ENCODE peak calls at places on chromosomes 11 and 22, in five cellular contexts. C, V, X, R and B are unnamed samples.

GRCh38 chr11:120499859-120500258 is 11.7 kb upstream of the GRIK4 start:
- DNase-seq in C (no peak), V (no peak), X (no peak), R (no peak), B (no peak)

GRCh38 chr11:111327908-111328624 is 29.7 kb downstream of the POU2AF3 start:
- DNase-seq in C (no peak), V (no peak), X (no peak), R (no peak), B (no peak)

GRCh38 chr11:67261942-67262681 is 4.2 kb upstream of the GRK2 start:
- DNase-seq in C (no peak), V (no peak), X (no peak), R (no peak), B (no peak)

GRCh38 chr11:34342008-34342533 is 15.7 kb downstream of the ABTB2 start:
- DNase-seq in C (no peak), V (no peak), X (no peak), R (no peak), B (no peak)

GRCh38 chr11:128610765-128611617 is 23.6 kb upstream of the ETS1 start:
- DNase-seq in C (no peak), V (peak; percentile 79), X (no peak), R (no peak), B (no peak)

GRCh38 chr11:72824020-72824419 is 9.8 kb downstream of the ATG16L2 start:
- DNase-seq in C (no peak), V (no peak), X (no peak), R (no peak), B (no peak)

GRCh38 chr11:9120659-9121350 is 29.4 kb upstream of the SCUBE2 start:
- DNase-seq in C (no peak), V (no peak), X (no peak), R (no peak), B (peak; percentile 40)

GRCh38 chr22:47195156-47195675 is 432.8 kb downstream of the TBC1D22A start:
- DNase-seq in C (no peak), V (no peak), X (no peak), R (no peak), B (no peak)

GRCh38 chr11:69554849-69555248 is 73.4 kb downstream of the LINC01488 start:
- DNase-seq in C (peak; percentile 30), V (no peak), X (no peak), R (no peak), B (no peak)

GRCh38 chr11:119371778-119372182 is 9.7 kb downstream of the USP2 start:
- DNase-seq in C (no peak), V (no peak), X (no peak), R (no peak), B (no peak)
- TF ChIP-seq CTCF in C (peak; percentile 62), V (no peak), X (no peak), R (no peak), B (peak; percentile 6)

DNA sequence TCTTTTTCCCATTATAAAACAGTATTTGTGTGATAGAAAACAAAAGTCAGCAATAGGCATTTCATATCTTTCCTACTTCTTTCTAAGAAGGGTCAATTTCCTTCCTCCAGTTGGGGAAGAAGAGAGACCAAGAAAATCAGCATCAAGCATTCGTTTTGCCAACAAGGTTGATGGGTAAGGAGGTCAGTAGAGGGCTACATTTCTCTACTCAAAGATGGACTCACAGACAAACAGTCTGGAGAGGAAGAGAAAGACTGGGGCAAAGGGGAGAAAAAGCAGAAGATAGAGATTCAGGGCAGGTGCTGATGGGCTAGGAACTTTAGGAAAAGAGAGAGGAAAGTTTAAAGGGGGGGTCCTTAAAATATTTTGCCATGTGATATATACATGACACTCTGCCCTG is 8.6 kb upstream of the MTNR1B start:
- DNase-seq in C (no peak), V (no peak), X (no peak), R (no peak), B (no peak)
- TF ChIP-seq CTCF in C (peak; percentile 28), V (no peak), X (no peak), R (no peak), B (no peak)

GRCh38 chr11:62061356-62062222 is 62.2 kb upstream of the INCENP start:
- DNase-seq in C (no peak), V (no peak), X (no peak), R (no peak), B (no peak)
- TF ChIP-seq CTCF in C (peak; percentile 52), V (no peak), X (no peak), R (no peak), B (no peak)

DNA sequence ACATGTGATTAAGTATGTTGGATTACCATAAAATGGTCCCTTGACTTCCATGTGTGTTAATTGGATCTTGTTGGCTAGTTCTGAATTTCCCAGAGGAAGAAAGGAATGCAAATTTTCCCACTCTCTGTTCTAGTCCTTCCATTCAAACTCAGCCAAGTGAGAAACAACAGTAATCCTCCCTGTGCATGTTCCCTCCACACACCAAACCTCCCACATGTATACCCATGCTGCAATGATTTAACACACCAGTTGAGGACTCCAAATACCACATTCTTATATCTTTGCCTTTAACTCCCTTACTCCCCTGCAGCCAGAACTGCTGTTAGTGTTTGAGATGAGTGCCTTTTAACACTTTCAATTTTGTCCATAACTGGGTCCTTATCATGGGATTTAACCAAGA is 1158.9 kb downstream of the DLG2 start:
- DNase-seq in C (no peak), V (no peak), X (no peak), R (no peak), B (peak; percentile 2)
- TF ChIP-seq CTCF in C (no peak), V (no peak), X (no peak), R (no peak), B (no peak)

GRCh38 chr22:27431896-27432295 is 369.7 kb downstream of the MN1 start:
- DNase-seq in C (no peak), V (no peak), X (no peak), R (no peak), B (no peak)
- TF ChIP-seq CTCF in C (no peak), V (no peak), X (no peak), R (no peak), B (no peak)

GRCh38 chr22:41230399-41230785 is 10.3 kb downstream of the CHADL start:
- DNase-seq in C (no peak), V (no peak), X (no peak), R (no peak), B (no peak)

GRCh38 chr22:41226728-41227655 is 13.7 kb downstream of the CHADL start:
- DNase-seq in C (no peak), V (no peak), X (no peak), R (no peak), B (no peak)

GRCh38 chr22:41229215-41229614 is 11.5 kb downstream of the CHADL start:
- DNase-seq in C (no peak), V (no peak), X (no peak), R (no peak), B (no peak)

GRCh38 chr22:41231369-41231768 is 9.4 kb downstream of the CHADL start:
- DNase-seq in C (no peak), V (no peak), X (no peak), R (no peak), B (no peak)

GRCh38 chr22:41229730-41230398 is 10.9 kb downstream of the CHADL start:
- DNase-seq in C (no peak), V (no peak), X (no peak), R (no peak), B (no peak)
- TF ChIP-seq CTCF in C (no peak), V (no peak), X (no peak), R (no peak), B (no peak)

DNA sequence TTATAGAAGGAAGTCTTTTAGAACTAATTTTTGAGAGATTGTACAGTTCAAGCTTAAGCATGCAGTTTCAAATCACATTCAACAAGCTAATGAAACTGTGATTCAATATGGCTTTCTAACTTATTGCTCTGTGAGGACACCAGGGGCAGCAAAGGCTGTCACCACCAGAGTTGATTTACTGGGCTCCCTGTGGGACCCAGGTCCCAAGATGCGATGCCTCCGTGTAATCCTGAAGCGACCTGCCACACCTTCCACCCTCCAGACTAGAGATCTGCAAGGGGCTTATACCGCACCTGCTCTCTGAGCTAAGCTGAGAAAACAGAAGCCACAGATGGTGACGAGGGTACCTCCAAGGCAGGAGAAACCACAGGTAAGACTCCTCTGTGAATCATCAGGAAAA is 918 bp upstream of the OR51Q1 start:
- DNase-seq in C (no peak), V (no peak), X (no peak), R (no peak), B (peak; percentile 9)
- TF ChIP-seq CTCF in C (no peak), V (no peak), X (no peak), R (no peak), B (no peak)

GRCh38 chr22:39809772-39810557 is 83.6 kb downstream of the ENTHD1 start:
- DNase-seq in C (no peak), V (no peak), X (no peak), R (no peak), B (no peak)
- TF ChIP-seq CTCF in C (no peak), V (no peak), X (no peak), R (no peak), B (no peak)